ENCODE peak calls at places on chromosomes 6 and 20, in six cellular contexts. B is small intestine, R is hepatocyte, Z is caudate nucleus, G is psoas muscle, C is IMR-90. J is an unnamed sample.

GRCh38 chr6:69827491-69827890 is 30.7 kb upstream of the LMBRD1 start:
- DNase-seq in B (no peak), R (no peak), Z (no peak), G (no peak), C (peak), J (no peak)

GRCh38 chr6:4398806-4399205 is 263.4 kb upstream of the ECI2 start:
- DNase-seq in B (no peak), R (no peak), Z (no peak), G (no peak), C (peak), J (no peak)

GRCh38 chr6:14211596-14211961 is 94.0 kb downstream of the CD83 start:
- DNase-seq in B (peak), R (peak), Z (peak), G (peak), C (peak), J (peak)

GRCh38 chr20:23032056-23032455 is 3.1 kb upstream of the SSTR4 start:
- DNase-seq in B (no peak), R (no peak), Z (no peak), G (no peak), C (no peak), J (no peak)

GRCh38 chr6:170155464-170156196 is 135.2 kb downstream of the DLL1 start:
- DNase-seq in B (no peak), R (no peak), Z (no peak), G (peak), C (no peak), J (no peak)

GRCh38 chr6:30703821-30704220 is 13.0 kb upstream of the NRM start:
- DNase-seq in B (no peak), R (no peak), Z (no peak), G (no peak), C (no peak), J (no peak)

GRCh38 chr6:43496370-43497128 is 13.6 kb downstream of the LRRC73 start:
- DNase-seq in B (no peak), R (peak), Z (no peak), G (peak), C (peak), J (peak)

GRCh38 chr20:9837634-9838033 is 1.2 kb downstream of the PAK5 start:
- DNase-seq in B (no peak), R (no peak), Z (no peak), G (no peak), C (no peak), J (no peak)

GRCh38 chr6:38027685-38028373 is 208.3 kb downstream of the ZFAND3 start:
- DNase-seq in B (no peak), R (no peak), Z (no peak), G (no peak), C (no peak), J (no peak)

GRCh38 chr6:141097471-141097870 is 1035.3 kb upstream of the GJE1 start:
- DNase-seq in B (no peak), R (no peak), Z (no peak), G (no peak), C (no peak), J (no peak)

GRCh38 chr20:31967830-31968249 is at the start of gene XKR7:
- DNase-seq in B (no peak), R (no peak), Z (peak), G (no peak), C (no peak), J (no peak)

GRCh38 chr20:44068780-44069191 is 118.2 kb downstream of the JPH2 start:
- DNase-seq in B (no peak), R (no peak), Z (no peak), G (no peak), C (no peak), J (peak)

GRCh38 chr20:57141492-57141891 is 124.9 kb downstream of the BMP7 start:
- DNase-seq in B (no peak), R (no peak), Z (no peak), G (no peak), C (no peak), J (no peak)

GRCh38 chr6:4388675-4389074 is 253.3 kb upstream of the ECI2 start:
- DNase-seq in B (no peak), R (no peak), Z (no peak), G (no peak), C (no peak), J (no peak)

GRCh38 chr6:30645989-30646388 is 944 bp upstream of the C6orf136 start:
- DNase-seq in B (no peak), R (no peak), Z (no peak), G (no peak), C (no peak), J (no peak)

GRCh38 chr6:41286544-41287346 is at the start of gene TREM1:
- DNase-seq in B (peak), R (peak), Z (no peak), G (peak), C (peak), J (no peak)

GRCh38 chr6:160457843-160458242 is 109.7 kb downstream of the SLC22A3 start:
- DNase-seq in B (no peak), R (no peak), Z (no peak), G (no peak), C (no peak), J (no peak)

GRCh38 chr6:74466572-74466971 is 739.3 kb downstream of the COL12A1 start:
- DNase-seq in B (no peak), R (no peak), Z (no peak), G (no peak), C (no peak), J (no peak)

GRCh38 chr20:16528078-16528477 is 45.2 kb downstream of the KIF16B start:
- DNase-seq in B (peak), R (peak), Z (no peak), G (peak), C (peak), J (peak)

GRCh38 chr6:142297996-142298753 is 3.6 kb upstream of the ADGRG6 start:
- DNase-seq in B (no peak), R (no peak), Z (no peak), G (no peak), C (peak), J (peak)

GRCh38 chr6:111952821-111953535 is 79.7 kb upstream of the FYN start:
- DNase-seq in B (no peak), R (no peak), Z (no peak), G (no peak), C (peak), J (no peak)

GRCh38 chr20:62620624-62621023 is 21.7 kb upstream of the SLCO4A1 start:
- DNase-seq in B (no peak), R (no peak), Z (no peak), G (peak), C (no peak), J (no peak)

GRCh38 chr6:159254186-159254585 is 85.0 kb downstream of the FNDC1 start:
- DNase-seq in B (no peak), R (no peak), Z (no peak), G (no peak), C (no peak), J (no peak)

GRCh38 chr20:478010-478948 is 15.9 kb upstream of the TBC1D20 start:
- DNase-seq in B (no peak), R (no peak), Z (no peak), G (no peak), C (peak), J (peak)

GRCh38 chr6:143581835-143582480 is 70.4 kb upstream of the FUCA2 start:
- DNase-seq in B (peak), R (peak), Z (no peak), G (no peak), C (peak), J (no peak)

GRCh38 chr6:105603779-105604592 is 201.1 kb upstream of the PREP start:
- DNase-seq in B (no peak), R (peak), Z (no peak), G (no peak), C (peak), J (no peak)

GRCh38 chr6:34174846-34175399 is 29.0 kb upstream of the GRM4 start:
- DNase-seq in B (no peak), R (no peak), Z (no peak), G (no peak), C (no peak), J (peak)

DNA sequence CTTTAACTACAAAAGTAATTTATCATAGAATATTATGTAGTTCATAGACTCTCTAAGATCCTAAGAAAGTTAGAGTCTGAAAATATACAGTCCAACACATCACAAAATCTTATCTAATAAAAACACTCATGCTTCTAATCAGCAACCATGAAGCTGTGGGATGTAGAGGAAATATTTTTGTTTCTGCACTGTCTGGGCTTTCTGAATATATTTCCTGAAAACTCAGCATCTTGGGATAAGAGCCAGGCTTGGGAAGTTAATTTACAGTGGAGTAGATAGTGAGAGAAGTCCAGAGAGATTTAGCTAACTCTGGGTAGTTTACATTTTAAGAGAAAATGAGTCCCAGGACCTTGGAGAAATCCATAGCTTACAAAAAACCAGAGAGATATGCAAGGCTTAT is 150.4 kb upstream of the BMP5 start:
- DNase-seq in B (no peak), R (no peak), Z (no peak), G (no peak), C (peak), J (no peak)
- H3K27ac ChIP-seq in B (no peak), R (no peak), Z (no peak), G (no peak), C (no peak), J (no peak)

DNA sequence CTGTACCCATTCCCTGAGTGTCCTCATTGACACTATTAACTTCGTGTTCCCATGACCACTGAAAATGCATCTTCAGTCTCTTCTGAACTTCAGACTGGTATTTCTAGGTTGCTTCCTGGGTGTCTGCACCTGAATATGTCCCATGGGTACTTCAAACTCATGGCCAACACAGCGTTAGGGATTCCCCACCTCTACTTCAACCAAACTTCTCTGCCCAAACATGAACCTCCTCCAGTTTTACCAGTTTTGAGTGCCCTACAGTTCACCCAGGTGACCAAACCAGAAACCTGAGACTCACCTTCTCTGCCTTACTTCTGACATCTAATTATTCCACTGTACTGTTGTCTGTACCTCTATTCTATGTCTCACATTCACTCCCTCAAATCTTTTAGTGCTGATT is 99.5 kb upstream of the SUPT3H start:
- DNase-seq in B (no peak), R (no peak), Z (no peak), G (no peak), C (no peak), J (no peak)
- H3K27ac ChIP-seq in B (no peak), R (no peak), Z (peak), G (no peak), C (no peak), J (peak)

DNA sequence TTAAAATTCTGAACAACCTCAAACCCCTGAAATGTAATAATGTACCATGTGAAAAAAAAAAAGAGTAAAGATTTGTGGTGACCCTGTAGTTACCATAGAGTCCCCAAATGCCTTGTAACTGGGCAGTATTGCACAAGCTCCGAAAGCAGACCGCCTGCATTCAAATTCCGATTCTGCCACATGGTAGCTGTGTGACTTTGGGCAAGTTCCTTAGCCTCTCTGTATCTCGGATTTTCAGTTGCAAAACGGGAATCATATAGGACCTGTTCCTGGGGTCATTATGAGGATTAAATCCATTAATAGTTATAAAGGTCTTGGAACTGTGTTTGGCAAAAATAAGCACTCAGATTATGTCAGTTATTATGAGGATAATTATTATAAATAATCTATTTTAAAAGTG is 43.6 kb downstream of the TSPYL4 start:
- DNase-seq in B (no peak), R (no peak), Z (no peak), G (no peak), C (no peak), J (no peak)
- H3K27ac ChIP-seq in B (no peak), R (no peak), Z (no peak), G (no peak), C (no peak), J (no peak)

GRCh38 chr6:163318071-163318786 is 96.3 kb upstream of the QKI start:
- DNase-seq in B (no peak), R (no peak), Z (no peak), G (no peak), C (no peak), J (no peak)

GRCh38 chr6:163320804-163321203 is 93.7 kb upstream of the QKI start:
- DNase-seq in B (no peak), R (no peak), Z (no peak), G (no peak), C (no peak), J (no peak)

GRCh38 chr6:163321717-163322116 is 92.8 kb upstream of the QKI start:
- DNase-seq in B (no peak), R (no peak), Z (no peak), G (no peak), C (no peak), J (no peak)

GRCh38 chr6:163320402-163320801 is 94.1 kb upstream of the QKI start:
- DNase-seq in B (no peak), R (no peak), Z (no peak), G (no peak), C (no peak), J (no peak)

GRCh38 chr6:163319609-163320366 is 94.7 kb upstream of the QKI start:
- DNase-seq in B (no peak), R (no peak), Z (no peak), G (no peak), C (no peak), J (no peak)
- H3K27ac ChIP-seq in B (no peak), R (no peak), Z (peak), G (no peak), C (no peak), J (no peak)

GRCh38 chr6:89955364-89955763 is 61.1 kb downstream of the GJA10 start:
- DNase-seq in B (no peak), R (no peak), Z (no peak), G (no peak), C (no peak), J (no peak)
- H3K27ac ChIP-seq in B (no peak), R (no peak), Z (no peak), G (no peak), C (no peak), J (no peak)

DNA sequence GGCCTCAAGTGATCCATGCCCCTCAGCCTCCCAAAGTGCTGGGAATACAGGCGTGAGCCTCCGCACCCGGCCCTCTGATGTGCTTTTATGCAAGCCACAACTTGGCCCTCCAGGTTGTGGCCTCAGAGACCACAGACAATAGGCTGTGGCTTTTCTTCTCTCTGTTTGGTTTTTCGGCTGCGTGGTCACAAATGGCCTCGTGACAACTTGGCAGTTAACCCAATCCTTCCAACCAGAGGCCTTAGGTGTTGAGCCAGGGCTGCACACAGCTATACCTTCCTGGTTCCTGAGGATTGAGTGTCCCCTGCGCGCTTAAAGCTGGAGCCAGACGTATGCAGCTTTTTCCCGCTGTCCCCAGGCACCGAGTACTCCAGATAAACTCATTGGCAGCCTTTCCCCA is 6.3 kb upstream of the TGM3 start:
- DNase-seq in B (no peak), R (no peak), Z (no peak), G (no peak), C (no peak), J (no peak)
- H3K27ac ChIP-seq in B (no peak), R (no peak), Z (no peak), G (no peak), C (no peak), J (no peak)